ENCODE peak calls at places on chromosomes 12 and 14, in eight cellular contexts. Y is stomach, J is uterus, C is sigmoid colon, L is transverse colon, N is heart left ventricle, K is ovary, G is vagina. I is an unnamed sample.

GRCh38 chr12:25971675-25972035 is 13.2 kb downstream of the RASSF8 start:
- DNase-seq in Y (no peak), J (no peak), C (no peak), L (no peak), N (no peak), K (no peak), G (no peak), I (no peak)

GRCh38 chr14:84482256-84483071 is 1047.5 kb upstream of the FLRT2 start:
- DNase-seq in Y (no peak), J (no peak), C (no peak), L (no peak), N (no peak), K (no peak), G (no peak), I (no peak)

GRCh38 chr14:77040309-77040994 is 11.9 kb upstream of the IRF2BPL start:
- DNase-seq in Y (peak), J (peak), C (peak), L (peak), N (peak), K (peak), G (no peak), I (peak)

GRCh38 chr12:3531496-3531895 is 40.5 kb downstream of the PRMT8 start:
- DNase-seq in Y (no peak), J (no peak), C (no peak), L (no peak), N (no peak), K (no peak), G (peak), I (peak)

GRCh38 chr12:98758331-98758730 is 113.2 kb downstream of the APAF1 start:
- DNase-seq in Y (no peak), J (peak), C (no peak), L (no peak), N (no peak), K (peak), G (no peak), I (no peak)

GRCh38 chr14:73759183-73759713 is 45.1 kb upstream of the PNMA1 start:
- DNase-seq in Y (peak), J (peak), C (peak), L (peak), N (peak), K (peak), G (no peak), I (peak)

GRCh38 chr14:90592655-90593054 is 195.8 kb downstream of the CALM1 start:
- DNase-seq in Y (no peak), J (no peak), C (peak), L (no peak), N (no peak), K (no peak), G (no peak), I (no peak)

GRCh38 chr12:119804011-119804641 is 73.0 kb downstream of the CIT start:
- DNase-seq in Y (peak), J (no peak), C (peak), L (no peak), N (peak), K (no peak), G (no peak), I (peak)

GRCh38 chr14:68384335-68384734 is 408.5 kb downstream of the ZFP36L1 start:
- DNase-seq in Y (no peak), J (no peak), C (peak), L (peak), N (peak), K (no peak), G (no peak), I (peak)

GRCh38 chr14:24816011-24816928 is 182.3 kb upstream of the GZMB start:
- DNase-seq in Y (peak), J (no peak), C (no peak), L (peak), N (peak), K (no peak), G (no peak), I (no peak)

GRCh38 chr12:121537814-121538698 is 42.8 kb downstream of the KDM2B start:
- DNase-seq in Y (peak), J (no peak), C (peak), L (peak), N (no peak), K (peak), G (no peak), I (no peak)

GRCh38 chr12:116159175-116159574 is 118.3 kb downstream of the MED13L start:
- DNase-seq in Y (no peak), J (no peak), C (no peak), L (no peak), N (no peak), K (no peak), G (no peak), I (peak)

GRCh38 chr12:57049047-57049446 is 882 bp downstream of the MYO1A start:
- DNase-seq in Y (no peak), J (no peak), C (no peak), L (peak), N (no peak), K (no peak), G (no peak), I (no peak)

GRCh38 chr12:108653922-108654321 is 20.2 kb upstream of the SELPLG start:
- DNase-seq in Y (no peak), J (no peak), C (no peak), L (no peak), N (no peak), K (no peak), G (no peak), I (no peak)

GRCh38 chr14:67820428-67820881 is 876 bp downstream of the RAD51B start:
- DNase-seq in Y (no peak), J (no peak), C (no peak), L (peak), N (no peak), K (no peak), G (no peak), I (no peak)

GRCh38 chr12:117039891-117040309 is 59.3 kb downstream of the TESC start:
- DNase-seq in Y (no peak), J (no peak), C (no peak), L (no peak), N (no peak), K (no peak), G (no peak), I (no peak)

GRCh38 chr12:94140556-94140955 is 7.8 kb upstream of the PLXNC1 start:
- DNase-seq in Y (peak), J (no peak), C (no peak), L (peak), N (no peak), K (peak), G (no peak), I (no peak)

GRCh38 chr12:40016960-40017359 is 88.9 kb downstream of the SLC2A13 start:
- DNase-seq in Y (no peak), J (no peak), C (no peak), L (peak), N (no peak), K (no peak), G (no peak), I (no peak)

GRCh38 chr12:44847888-44848770 is 28.0 kb downstream of the NELL2 start:
- DNase-seq in Y (no peak), J (no peak), C (no peak), L (peak), N (no peak), K (no peak), G (no peak), I (no peak)

GRCh38 chr12:45713108-45713507 is 16.4 kb upstream of the ARID2 start:
- DNase-seq in Y (no peak), J (no peak), C (no peak), L (no peak), N (no peak), K (no peak), G (no peak), I (no peak)

GRCh38 chr12:14934511-14934910 is 3.8 kb downstream of the ERP27 start:
- DNase-seq in Y (no peak), J (no peak), C (no peak), L (no peak), N (no peak), K (no peak), G (no peak), I (no peak)

GRCh38 chr14:26636571-26636970 is 38.7 kb upstream of the NOVA1 start:
- DNase-seq in Y (no peak), J (no peak), C (no peak), L (no peak), N (no peak), K (no peak), G (no peak), I (no peak)

GRCh38 chr14:39454906-39455539 is 22.8 kb upstream of the FBXO33 start:
- DNase-seq in Y (no peak), J (no peak), C (no peak), L (no peak), N (no peak), K (no peak), G (no peak), I (no peak)

GRCh38 chr12:117356048-117356447 is 5.4 kb downstream of the NOS1 start:
- DNase-seq in Y (no peak), J (no peak), C (no peak), L (no peak), N (no peak), K (no peak), G (no peak), I (no peak)

GRCh38 chr12:69985656-69986055 is 160.6 kb downstream of the MYRFL start:
- DNase-seq in Y (no peak), J (no peak), C (no peak), L (peak), N (no peak), K (no peak), G (no peak), I (no peak)

GRCh38 chr12:2528001-2528400 is 266.8 kb upstream of the FKBP4 start:
- DNase-seq in Y (no peak), J (no peak), C (no peak), L (no peak), N (no peak), K (no peak), G (no peak), I (no peak)

GRCh38 chr12:50102186-50102585 is 1.6 kb upstream of the GPD1 start:
- DNase-seq in Y (no peak), J (no peak), C (no peak), L (no peak), N (no peak), K (no peak), G (no peak), I (no peak)

GRCh38 chr12:4145990-4146859 is 127.3 kb upstream of the CCND2 start:
- DNase-seq in Y (no peak), J (no peak), C (no peak), L (no peak), N (no peak), K (no peak), G (no peak), I (no peak)

GRCh38 chr14:52835122-52835903 is 43.9 kb upstream of the GNPNAT1 start:
- DNase-seq in Y (no peak), J (no peak), C (no peak), L (no peak), N (no peak), K (no peak), G (no peak), I (no peak)

GRCh38 chr14:102479777-102480176 is 29.8 kb downstream of the ANKRD9 start:
- DNase-seq in Y (peak), J (no peak), C (peak), L (peak), N (peak), K (peak), G (no peak), I (peak)

GRCh38 chr12:14619731-14620501 is 52.2 kb upstream of the PLBD1 start:
- DNase-seq in Y (peak), J (no peak), C (no peak), L (peak), N (no peak), K (no peak), G (no peak), I (no peak)

GRCh38 chr12:20339060-20339459 is 29.3 kb upstream of the PDE3A start:
- DNase-seq in Y (no peak), J (no peak), C (no peak), L (no peak), N (no peak), K (no peak), G (no peak), I (no peak)

GRCh38 chr12:101172316-101172715 is 37.7 kb downstream of the SLC5A8 start:
- DNase-seq in Y (no peak), J (no peak), C (no peak), L (peak), N (no peak), K (no peak), G (no peak), I (peak)

GRCh38 chr12:52006726-52007157 is at the start of gene TAMALIN:
- DNase-seq in Y (peak), J (peak), C (peak), L (peak), N (peak), K (peak), G (no peak), I (peak)

DNA sequence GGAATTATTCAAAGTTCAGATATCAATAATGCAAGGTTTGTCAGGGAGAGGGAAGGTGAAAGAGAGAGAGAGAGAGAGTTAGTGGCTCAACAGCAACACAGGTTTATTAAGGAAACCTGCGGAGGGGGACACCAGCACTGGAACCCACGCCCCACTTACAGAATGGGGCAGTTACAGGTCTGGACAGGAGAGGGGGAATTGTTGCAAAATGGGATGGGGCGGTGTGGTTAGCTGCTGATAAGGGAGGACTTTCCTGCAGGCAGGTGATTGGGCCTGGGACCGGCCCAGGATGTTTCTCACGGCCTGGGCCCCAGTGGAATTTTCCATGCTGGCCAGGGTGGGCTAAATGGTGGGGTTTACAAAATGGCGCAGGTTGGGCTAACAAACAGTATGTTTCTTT is 278.2 kb upstream of the SLC16A7 start:
- DNase-seq in Y (no peak), J (no peak), C (no peak), L (no peak), N (no peak), K (no peak), G (no peak), I (no peak)
- TF ChIP-seq POLR2A in Y (no peak), J (no peak), C (no peak), L (no peak), N (no peak), K (no peak), G (no peak), I (no peak)

GRCh38 chr14:32363761-32364160 is 34.7 kb downstream of the AKAP6 start:
- DNase-seq in Y (no peak), J (no peak), C (no peak), L (no peak), N (no peak), K (no peak), G (no peak), I (no peak)

GRCh38 chr14:32367501-32367900 is 38.4 kb downstream of the AKAP6 start:
- DNase-seq in Y (no peak), J (no peak), C (no peak), L (no peak), N (no peak), K (no peak), G (no peak), I (no peak)

GRCh38 chr14:32366256-32366655 is 37.2 kb downstream of the AKAP6 start:
- DNase-seq in Y (no peak), J (no peak), C (no peak), L (no peak), N (no peak), K (no peak), G (no peak), I (no peak)

GRCh38 chr14:32366995-32367394 is 37.9 kb downstream of the AKAP6 start:
- DNase-seq in Y (no peak), J (no peak), C (no peak), L (no peak), N (no peak), K (no peak), G (no peak), I (peak)

GRCh38 chr14:32364941-32365340 is 35.8 kb downstream of the AKAP6 start:
- DNase-seq in Y (no peak), J (no peak), C (no peak), L (no peak), N (no peak), K (no peak), G (no peak), I (no peak)
- H3K27ac ChIP-seq in Y (no peak), J (no peak), C (no peak), L (no peak), N (no peak), K (no peak), G (no peak), I (no peak)

DNA sequence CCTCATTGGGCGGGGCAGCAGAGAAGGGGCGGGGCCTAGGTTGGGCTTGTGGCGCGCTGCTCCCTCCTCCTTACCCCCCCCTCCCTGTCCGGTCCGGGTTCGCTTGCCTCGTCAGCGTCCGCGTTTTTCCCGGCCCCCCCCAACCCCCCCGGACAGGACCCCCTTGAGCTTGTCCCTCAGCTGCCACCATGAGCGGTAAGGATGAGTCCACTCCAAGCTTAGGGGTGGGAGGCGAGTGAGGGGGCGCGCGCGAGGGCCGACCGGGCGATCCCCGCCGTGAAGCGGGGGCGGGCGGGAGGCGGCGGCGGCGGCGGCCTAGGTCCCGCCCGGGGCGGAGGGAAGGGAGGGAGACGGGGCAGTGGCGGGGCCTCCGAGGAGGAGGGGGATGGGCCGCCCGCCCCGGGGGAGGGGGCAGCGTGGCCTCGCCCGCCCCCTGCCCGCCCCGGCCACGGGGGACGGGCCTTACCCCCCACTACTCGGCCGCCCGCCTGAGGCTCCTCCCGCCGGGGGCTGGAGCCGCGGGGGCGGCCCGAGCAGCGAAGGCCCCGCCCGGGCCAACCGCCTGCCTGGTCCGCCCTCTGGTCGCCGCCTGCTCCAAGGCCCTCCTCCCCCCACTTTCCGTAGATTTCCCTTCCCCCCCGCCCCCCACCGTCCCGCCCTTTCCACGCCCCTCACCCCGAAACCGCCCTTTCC is at the start of gene SP1:
- DNase-seq in Y (peak), J (peak), C (peak), L (peak), N (peak), K (peak), G (no peak), I (peak)
- TF ChIP-seq POLR2A in Y (no peak), J (no peak), C (peak), L (peak), N (no peak), K (peak), G (no peak), I (no peak)

GRCh38 chr14:50758279-50758678 is 72.7 kb downstream of the NIN start:
- DNase-seq in Y (no peak), J (no peak), C (no peak), L (no peak), N (no peak), K (no peak), G (no peak), I (no peak)
- H3K27ac ChIP-seq in Y (no peak), J (no peak), C (no peak), L (no peak), N (no peak), K (no peak), G (no peak), I (no peak)

GRCh38 chr12:128800606-128801005 is 23.2 kb downstream of the SLC15A4 start:
- DNase-seq in Y (no peak), J (no peak), C (peak), L (no peak), N (no peak), K (no peak), G (no peak), I (no peak)
- TF ChIP-seq POLR2A in Y (no peak), J (no peak), C (no peak), L (no peak), N (no peak), K (no peak), G (no peak), I (no peak)

DNA sequence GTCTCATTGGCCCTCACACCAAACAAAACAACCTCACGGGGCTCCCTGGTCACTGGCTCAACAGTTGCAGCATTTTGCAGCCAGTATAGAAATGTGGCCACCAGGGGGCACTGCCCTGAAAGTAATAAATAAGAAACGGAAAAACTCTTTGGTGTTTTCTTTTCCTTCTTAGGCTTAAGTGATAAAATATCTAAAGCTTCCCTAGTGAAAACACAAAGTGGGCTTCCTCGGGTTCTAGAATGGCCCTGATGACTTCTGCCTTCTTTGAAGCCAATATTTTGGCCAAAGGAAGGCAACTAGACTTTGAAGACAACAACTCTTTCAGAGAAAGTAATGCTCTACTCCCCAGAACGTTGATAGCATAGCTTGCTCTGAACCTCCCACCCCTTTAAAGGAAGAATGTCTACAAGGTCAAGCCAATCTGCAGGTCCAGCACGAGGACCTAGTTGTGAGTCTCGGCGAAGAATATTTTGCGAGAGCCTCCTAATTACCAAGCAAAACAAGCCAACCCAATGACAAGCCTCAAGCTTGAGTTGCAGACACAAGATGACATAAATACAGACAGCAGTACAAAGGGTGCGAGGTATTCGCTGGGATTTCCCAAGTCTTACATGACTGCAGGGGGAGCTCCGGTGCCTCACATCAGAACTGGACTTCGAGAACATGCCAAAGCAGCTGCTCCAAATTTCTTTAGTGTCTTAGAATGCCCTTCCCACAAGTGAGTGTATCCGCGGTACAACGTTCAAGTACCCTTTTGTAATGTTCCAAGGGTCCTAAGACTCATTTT is 2.6 kb downstream of the ITPK1 start:
- DNase-seq in Y (peak), J (peak), C (peak), L (peak), N (peak), K (peak), G (no peak), I (peak)
- H3K27ac ChIP-seq in Y (peak), J (peak), C (peak), L (peak), N (peak), K (no peak), G (peak), I (peak)

GRCh38 chr14:93333631-93334095 is 827 bp upstream of the BTBD7 start:
- DNase-seq in Y (no peak), J (no peak), C (no peak), L (no peak), N (no peak), K (no peak), G (no peak), I (no peak)

GRCh38 chr14:93330609-93331000 is 2.2 kb downstream of the BTBD7 start:
- DNase-seq in Y (no peak), J (no peak), C (no peak), L (no peak), N (no peak), K (no peak), G (no peak), I (no peak)

GRCh38 chr14:93331375-93332031 is 1.3 kb downstream of the BTBD7 start:
- DNase-seq in Y (no peak), J (peak), C (no peak), L (peak), N (peak), K (peak), G (no peak), I (no peak)

GRCh38 chr14:93332032-93332852 is 594 bp downstream of the BTBD7 start:
- DNase-seq in Y (peak), J (no peak), C (peak), L (peak), N (peak), K (peak), G (no peak), I (peak)

GRCh38 chr14:93332853-93333630 is at the start of gene BTBD7:
- DNase-seq in Y (peak), J (peak), C (peak), L (peak), N (peak), K (peak), G (no peak), I (peak)
- TF ChIP-seq POLR2A in Y (no peak), J (peak), C (no peak), L (peak), N (no peak), K (peak), G (no peak), I (no peak)

I was measured in testis.